ENCODE peak calls at places on chromosomes 6 and 20, in six cellular contexts. One of them, this sample, is unnamed.

GRCh38 chr20:61702246-61702645 is 363.4 kb downstream of the TAF4 start:
- DNase-seq in H1: no peak
- DNase-seq in testis: no peak
- DNase-seq in bronchial epithelial cell: no peak
- DNase-seq in astrocyte: no peak
- DNase-seq in NB4: no peak
- DNase-seq in this sample: no peak

GRCh38 chr6:90790058-90790457 is 203.2 kb upstream of the MAP3K7 start:
- DNase-seq in H1: no peak
- DNase-seq in testis: peak
- DNase-seq in bronchial epithelial cell: peak
- DNase-seq in astrocyte: no peak
- DNase-seq in NB4: no peak
- DNase-seq in this sample: peak

GRCh38 chr6:122622404-122622938 is 12.3 kb downstream of the PKIB start:
- DNase-seq in H1: no peak
- DNase-seq in testis: no peak
- DNase-seq in bronchial epithelial cell: no peak
- DNase-seq in astrocyte: peak
- DNase-seq in NB4: no peak
- DNase-seq in this sample: no peak

GRCh38 chr6:90611996-90612690 is 25.3 kb upstream of the MAP3K7 start:
- DNase-seq in H1: no peak
- DNase-seq in testis: no peak
- DNase-seq in bronchial epithelial cell: no peak
- DNase-seq in astrocyte: no peak
- DNase-seq in NB4: no peak
- DNase-seq in this sample: no peak

GRCh38 chr6:6221829-6222535 is 98.5 kb downstream of the F13A1 start:
- DNase-seq in H1: no peak
- DNase-seq in testis: peak
- DNase-seq in bronchial epithelial cell: peak
- DNase-seq in astrocyte: no peak
- DNase-seq in NB4: peak
- DNase-seq in this sample: no peak

GRCh38 chr6:152952866-152953509 is 29.9 kb downstream of the FBXO5 start:
- DNase-seq in H1: no peak
- DNase-seq in testis: no peak
- DNase-seq in bronchial epithelial cell: peak
- DNase-seq in astrocyte: peak
- DNase-seq in NB4: peak
- DNase-seq in this sample: peak

GRCh38 chr20:53142225-53142624 is 170.1 kb downstream of the TSHZ2 start:
- DNase-seq in H1: no peak
- DNase-seq in testis: peak
- DNase-seq in bronchial epithelial cell: no peak
- DNase-seq in astrocyte: no peak
- DNase-seq in NB4: peak
- DNase-seq in this sample: no peak

GRCh38 chr6:47457370-47457769 is 20.2 kb upstream of the CD2AP start:
- DNase-seq in H1: no peak
- DNase-seq in testis: no peak
- DNase-seq in bronchial epithelial cell: no peak
- DNase-seq in astrocyte: no peak
- DNase-seq in NB4: no peak
- DNase-seq in this sample: no peak

GRCh38 chr6:52925042-52925441 is 15.5 kb upstream of the GSTA3 start:
- DNase-seq in H1: no peak
- DNase-seq in testis: no peak
- DNase-seq in bronchial epithelial cell: peak
- DNase-seq in astrocyte: no peak
- DNase-seq in NB4: no peak
- DNase-seq in this sample: no peak

GRCh38 chr20:23005761-23006160 is 29.4 kb upstream of the SSTR4 start:
- DNase-seq in H1: no peak
- DNase-seq in testis: no peak
- DNase-seq in bronchial epithelial cell: no peak
- DNase-seq in astrocyte: no peak
- DNase-seq in NB4: peak
- DNase-seq in this sample: peak

GRCh38 chr20:39885975-39886649 is 802.9 kb downstream of the MAFB start:
- DNase-seq in H1: peak
- DNase-seq in testis: peak
- DNase-seq in bronchial epithelial cell: peak
- DNase-seq in astrocyte: peak
- DNase-seq in NB4: peak
- DNase-seq in this sample: peak

GRCh38 chr6:159941286-159942113 is 27.4 kb upstream of the IGF2R start:
- DNase-seq in H1: no peak
- DNase-seq in testis: no peak
- DNase-seq in bronchial epithelial cell: peak
- DNase-seq in astrocyte: peak
- DNase-seq in NB4: peak
- DNase-seq in this sample: peak

GRCh38 chr6:52328721-52329120 is 33.2 kb upstream of the PAQR8 start:
- DNase-seq in H1: no peak
- DNase-seq in testis: no peak
- DNase-seq in bronchial epithelial cell: no peak
- DNase-seq in astrocyte: no peak
- DNase-seq in NB4: no peak
- DNase-seq in this sample: no peak

GRCh38 chr6:142008016-142008735 is 124.5 kb upstream of the GJE1 start:
- DNase-seq in H1: no peak
- DNase-seq in testis: no peak
- DNase-seq in bronchial epithelial cell: no peak
- DNase-seq in astrocyte: no peak
- DNase-seq in NB4: no peak
- DNase-seq in this sample: no peak

GRCh38 chr20:24109008-24109407 is 120.4 kb upstream of the GGTLC1 start:
- DNase-seq in H1: no peak
- DNase-seq in testis: peak
- DNase-seq in bronchial epithelial cell: no peak
- DNase-seq in astrocyte: no peak
- DNase-seq in NB4: no peak
- DNase-seq in this sample: no peak
- TF ChIP-seq CTCF in H1: no peak
- TF ChIP-seq CTCF in testis: no peak
- TF ChIP-seq CTCF in bronchial epithelial cell: no peak
- TF ChIP-seq CTCF in astrocyte: no peak
- TF ChIP-seq CTCF in NB4: no peak
- TF ChIP-seq CTCF in this sample: no peak

GRCh38 chr6:35683267-35683666 is 5.4 kb downstream of the FKBP5 start:
- DNase-seq in H1: no peak
- DNase-seq in testis: no peak
- DNase-seq in bronchial epithelial cell: no peak
- DNase-seq in astrocyte: no peak
- DNase-seq in NB4: no peak
- DNase-seq in this sample: no peak

GRCh38 chr6:35679399-35679798 is 9.3 kb downstream of the FKBP5 start:
- DNase-seq in H1: no peak
- DNase-seq in testis: no peak
- DNase-seq in bronchial epithelial cell: no peak
- DNase-seq in astrocyte: no peak
- DNase-seq in NB4: no peak
- DNase-seq in this sample: no peak

GRCh38 chr6:35678021-35678654 is 10.6 kb downstream of the FKBP5 start:
- DNase-seq in H1: no peak
- DNase-seq in testis: no peak
- DNase-seq in bronchial epithelial cell: no peak
- DNase-seq in astrocyte: peak
- DNase-seq in NB4: no peak
- DNase-seq in this sample: peak

GRCh38 chr6:35678814-35679213 is 9.9 kb downstream of the FKBP5 start:
- DNase-seq in H1: no peak
- DNase-seq in testis: no peak
- DNase-seq in bronchial epithelial cell: no peak
- DNase-seq in astrocyte: no peak
- DNase-seq in NB4: no peak
- DNase-seq in this sample: no peak

DNA sequence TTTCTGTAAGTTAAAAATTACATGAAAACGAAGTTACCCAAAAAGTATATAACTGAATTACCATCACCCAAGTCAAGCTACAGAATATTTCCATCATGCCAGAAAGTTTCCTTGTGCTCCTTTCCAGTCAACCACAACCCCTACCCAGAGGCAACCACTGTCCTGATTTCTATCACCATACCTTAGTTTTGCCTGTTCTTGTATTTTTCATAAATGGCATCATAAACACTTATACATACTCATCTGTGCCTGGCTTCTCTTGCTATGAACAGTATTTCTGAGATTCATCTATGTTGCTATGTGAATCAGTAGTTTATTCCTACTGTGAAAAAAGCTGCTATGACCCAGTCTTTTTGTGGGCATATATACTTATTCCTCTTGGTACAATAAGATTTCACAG is 7.4 kb downstream of the FKBP5 start:
- DNase-seq in H1: no peak
- DNase-seq in testis: no peak
- DNase-seq in bronchial epithelial cell: no peak
- DNase-seq in astrocyte: no peak
- DNase-seq in NB4: no peak
- DNase-seq in this sample: no peak
- H3K4me3 ChIP-seq in H1: no peak
- H3K4me3 ChIP-seq in testis: no peak
- H3K4me3 ChIP-seq in bronchial epithelial cell: no peak
- H3K4me3 ChIP-seq in astrocyte: no peak
- H3K4me3 ChIP-seq in NB4: no peak
- H3K4me3 ChIP-seq in this sample: no peak

GRCh38 chr20:48949304-48950170 is 28.0 kb downstream of the ARFGEF2 start:
- DNase-seq in H1: no peak
- DNase-seq in testis: no peak
- DNase-seq in bronchial epithelial cell: no peak
- DNase-seq in astrocyte: no peak
- DNase-seq in NB4: peak
- DNase-seq in this sample: no peak
- TF ChIP-seq CTCF in H1: peak
- TF ChIP-seq CTCF in testis: no peak
- TF ChIP-seq CTCF in bronchial epithelial cell: no peak
- TF ChIP-seq CTCF in astrocyte: peak
- TF ChIP-seq CTCF in NB4: peak
- TF ChIP-seq CTCF in this sample: no peak

DNA sequence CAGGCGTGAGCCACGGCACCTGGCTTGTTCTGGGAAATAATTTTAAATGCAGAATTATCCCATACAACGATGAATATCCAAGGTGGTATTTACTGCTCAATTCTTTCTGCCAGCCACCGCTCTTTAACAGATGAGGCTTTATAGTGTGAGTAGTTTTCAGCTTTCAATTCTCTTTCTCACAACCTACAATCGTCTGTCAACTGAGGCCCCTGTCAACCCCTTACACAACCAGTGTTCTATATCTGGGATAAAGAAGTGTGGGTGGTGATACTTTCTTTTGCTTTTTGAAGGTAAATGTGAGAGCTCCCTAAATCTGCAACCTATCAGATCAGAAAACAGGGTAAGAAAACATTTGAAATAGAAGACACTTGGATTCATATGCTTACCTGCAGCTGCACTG is 22.5 kb downstream of the STAU1 start:
- DNase-seq in H1: no peak
- DNase-seq in testis: no peak
- DNase-seq in bronchial epithelial cell: no peak
- DNase-seq in astrocyte: no peak
- DNase-seq in NB4: no peak
- DNase-seq in this sample: no peak
- H3K4me3 ChIP-seq in H1: no peak
- H3K4me3 ChIP-seq in testis: no peak
- H3K4me3 ChIP-seq in bronchial epithelial cell: no peak
- H3K4me3 ChIP-seq in astrocyte: no peak
- H3K4me3 ChIP-seq in NB4: no peak
- H3K4me3 ChIP-seq in this sample: no peak

DNA sequence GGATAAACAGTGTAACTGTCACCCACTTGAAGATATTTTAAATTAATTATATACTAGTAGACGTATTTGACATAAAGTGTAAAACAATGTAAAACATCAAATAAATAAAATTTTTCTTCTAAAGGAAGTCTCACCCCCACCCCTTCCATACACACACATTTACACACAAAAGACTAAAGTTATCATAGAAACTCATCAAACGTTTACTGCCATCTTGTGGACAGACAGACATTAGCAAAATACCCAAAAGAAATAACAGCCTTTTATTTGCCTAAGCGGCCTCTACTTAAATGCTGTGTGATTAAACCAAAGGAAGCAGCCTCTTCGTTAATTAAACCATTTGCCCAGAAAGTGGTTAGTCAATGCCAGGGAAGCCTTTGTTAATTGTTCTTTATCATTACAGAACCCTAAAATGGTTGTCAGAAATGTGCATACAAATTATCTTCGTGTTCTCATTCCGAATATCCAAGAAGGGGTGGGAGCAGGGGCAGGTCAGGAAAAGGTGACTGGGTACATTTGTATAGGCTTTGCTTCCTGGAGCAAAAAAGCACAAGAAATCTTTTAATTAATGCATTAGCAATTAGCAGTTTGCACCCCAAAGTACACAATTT is 176.2 kb upstream of the SASH1 start:
- DNase-seq in H1: no peak
- DNase-seq in testis: no peak
- DNase-seq in bronchial epithelial cell: peak
- DNase-seq in astrocyte: peak
- DNase-seq in NB4: peak
- DNase-seq in this sample: peak
- TF ChIP-seq CTCF in H1: no peak
- TF ChIP-seq CTCF in testis: peak
- TF ChIP-seq CTCF in bronchial epithelial cell: peak
- TF ChIP-seq CTCF in astrocyte: peak
- TF ChIP-seq CTCF in NB4: peak
- TF ChIP-seq CTCF in this sample: peak

GRCh38 chr6:83126807-83127206 is 59.3 kb downstream of the DOP1A start:
- DNase-seq in H1: no peak
- DNase-seq in testis: no peak
- DNase-seq in bronchial epithelial cell: no peak
- DNase-seq in astrocyte: no peak
- DNase-seq in NB4: no peak
- DNase-seq in this sample: no peak

GRCh38 chr6:83127976-83128375 is 60.5 kb downstream of the DOP1A start:
- DNase-seq in H1: no peak
- DNase-seq in testis: no peak
- DNase-seq in bronchial epithelial cell: no peak
- DNase-seq in astrocyte: no peak
- DNase-seq in NB4: no peak
- DNase-seq in this sample: no peak

GRCh38 chr6:83126223-83126622 is 58.8 kb downstream of the DOP1A start:
- DNase-seq in H1: no peak
- DNase-seq in testis: no peak
- DNase-seq in bronchial epithelial cell: no peak
- DNase-seq in astrocyte: no peak
- DNase-seq in NB4: no peak
- DNase-seq in this sample: no peak

GRCh38 chr6:83127258-83127657 is 59.8 kb downstream of the DOP1A start:
- DNase-seq in H1: no peak
- DNase-seq in testis: no peak
- DNase-seq in bronchial epithelial cell: no peak
- DNase-seq in astrocyte: no peak
- DNase-seq in NB4: no peak
- DNase-seq in this sample: no peak

DNA sequence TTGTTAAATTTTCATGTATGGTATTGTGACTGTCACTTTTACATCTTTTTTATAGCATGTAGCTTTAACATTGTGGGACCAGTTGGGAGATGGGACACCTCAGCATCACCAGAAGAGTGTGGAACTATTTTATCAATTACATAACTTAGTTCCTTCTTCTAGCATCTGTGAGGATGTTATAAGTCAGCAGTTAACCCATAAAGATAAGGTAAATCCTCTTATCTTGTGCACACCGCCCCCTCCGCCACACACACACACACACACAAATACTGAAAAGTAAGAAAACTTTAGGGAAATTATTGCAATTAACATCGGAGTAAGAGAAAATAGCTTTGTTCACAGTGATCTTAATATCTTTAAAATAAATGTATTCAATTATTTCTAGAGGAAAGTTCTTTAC is 60.9 kb downstream of the PGM3 start:
- DNase-seq in H1: no peak
- DNase-seq in testis: no peak
- DNase-seq in bronchial epithelial cell: no peak
- DNase-seq in astrocyte: no peak
- DNase-seq in NB4: no peak
- DNase-seq in this sample: no peak
- H3K4me3 ChIP-seq in H1: no peak
- H3K4me3 ChIP-seq in testis: no peak
- H3K4me3 ChIP-seq in bronchial epithelial cell: no peak
- H3K4me3 ChIP-seq in astrocyte: no peak
- H3K4me3 ChIP-seq in NB4: no peak
- H3K4me3 ChIP-seq in this sample: no peak